ENCODE peak calls at places on chromosomes 6 and 20, in ten cellular contexts. F is HCT116; I is CD8-positive, alpha-beta T cell; H is choroid plexus epithelial cell; W is pancreas; X is AG04450; T is fibroblast of mammary gland; D is fibroblast of lung; C is fibroblast of pulmonary artery; B is Peyer's patch. A is an unnamed sample.

GRCh38 chr6:12656841-12657435 is 59.6 kb upstream of the PHACTR1 start:
- DNase-seq in F (no peak), I (no peak), H (no peak), W (no peak), X (no peak), T (no peak), D (no peak), C (no peak), B (no peak), A (no peak)

GRCh38 chr6:41011673-41012072 is 27.3 kb downstream of the UNC5CL start:
- DNase-seq in F (no peak), I (no peak), H (no peak), W (no peak), X (no peak), T (no peak), D (no peak), C (no peak), B (no peak), A (no peak)

GRCh38 chr6:151488226-151488625 is 5.6 kb upstream of the CCDC170 start:
- DNase-seq in F (no peak), I (no peak), H (no peak), W (no peak), X (no peak), T (peak), D (no peak), C (no peak), B (no peak), A (no peak)

GRCh38 chr20:39103732-39104131 is 141.6 kb downstream of the DHX35 start:
- DNase-seq in F (no peak), I (no peak), H (peak), W (no peak), X (no peak), T (peak), D (peak), C (peak), B (no peak), A (no peak)

GRCh38 chr20:35619196-35620095 is 3.8 kb downstream of the SPAG4 start:
- DNase-seq in F (peak), I (peak), H (peak), W (peak), X (peak), T (peak), D (peak), C (peak), B (peak), A (peak)

GRCh38 chr20:63441136-63441776 is 31.2 kb downstream of the KCNQ2 start:
- DNase-seq in F (no peak), I (peak), H (no peak), W (no peak), X (no peak), T (no peak), D (no peak), C (no peak), B (no peak), A (no peak)

GRCh38 chr20:46004813-46005505 is 3.7 kb upstream of the MMP9 start:
- DNase-seq in F (no peak), I (peak), H (no peak), W (no peak), X (no peak), T (no peak), D (no peak), C (no peak), B (no peak), A (no peak)

GRCh38 chr20:50824137-50824536 is 29.3 kb downstream of the BCAS4 start:
- DNase-seq in F (no peak), I (no peak), H (peak), W (no peak), X (peak), T (peak), D (peak), C (peak), B (no peak), A (peak)

GRCh38 chr20:34907616-34908469 is 31.4 kb downstream of the ACSS2 start:
- DNase-seq in F (peak), I (no peak), H (peak), W (no peak), X (peak), T (peak), D (peak), C (peak), B (no peak), A (peak)

GRCh38 chr6:80174931-80175572 is 68.6 kb downstream of the BCKDHB start:
- DNase-seq in F (no peak), I (no peak), H (peak), W (no peak), X (no peak), T (peak), D (peak), C (peak), B (no peak), A (peak)

GRCh38 chr6:43851204-43851855 is 81.3 kb downstream of the VEGFA start:
- DNase-seq in F (no peak), I (no peak), H (peak), W (no peak), X (no peak), T (peak), D (peak), C (peak), B (no peak), A (no peak)

GRCh38 chr20:52033313-52033712 is 158.3 kb downstream of the ZFP64 start:
- DNase-seq in F (no peak), I (no peak), H (peak), W (no peak), X (no peak), T (no peak), D (no peak), C (no peak), B (no peak), A (no peak)

GRCh38 chr6:37731888-37732287 is 34.2 kb upstream of the MDGA1 start:
- DNase-seq in F (no peak), I (peak), H (no peak), W (no peak), X (no peak), T (no peak), D (no peak), C (no peak), B (peak), A (no peak)

GRCh38 chr20:44419131-44419844 is 56.4 kb upstream of the TTPAL start:
- DNase-seq in F (no peak), I (no peak), H (no peak), W (no peak), X (no peak), T (peak), D (no peak), C (no peak), B (peak), A (no peak)

GRCh38 chr20:48411265-48411664 is 416.5 kb downstream of the PREX1 start:
- DNase-seq in F (no peak), I (no peak), H (no peak), W (no peak), X (no peak), T (no peak), D (no peak), C (no peak), B (no peak), A (no peak)

GRCh38 chr6:66725670-66726069 is 1018.6 kb upstream of the EYS start:
- DNase-seq in F (no peak), I (no peak), H (no peak), W (no peak), X (no peak), T (no peak), D (no peak), C (no peak), B (no peak), A (no peak)

GRCh38 chr20:51463560-51463959 is 79.0 kb downstream of the NFATC2 start:
- DNase-seq in F (no peak), I (no peak), H (no peak), W (no peak), X (no peak), T (no peak), D (no peak), C (no peak), B (no peak), A (no peak)

GRCh38 chr6:14118444-14118843 is 872 bp downstream of the CD83 start:
- DNase-seq in F (no peak), I (no peak), H (no peak), W (no peak), X (no peak), T (no peak), D (no peak), C (no peak), B (no peak), A (no peak)

GRCh38 chr6:167152858-167153257 is 4.9 kb downstream of the GPR31 start:
- DNase-seq in F (no peak), I (no peak), H (no peak), W (no peak), X (no peak), T (no peak), D (no peak), C (no peak), B (no peak), A (no peak)

GRCh38 chr6:46015119-46015968 is at the start of gene CLIC5:
- DNase-seq in F (no peak), I (peak), H (no peak), W (peak), X (no peak), T (no peak), D (no peak), C (no peak), B (peak), A (no peak)

GRCh38 chr6:98984102-98984501 is 36.4 kb upstream of the FBXL4 start:
- DNase-seq in F (no peak), I (no peak), H (no peak), W (no peak), X (no peak), T (no peak), D (no peak), C (no peak), B (no peak), A (no peak)

GRCh38 chr6:20401403-20402180 is at the start of gene E2F3:
- DNase-seq in F (peak), I (peak), H (peak), W (peak), X (peak), T (peak), D (peak), C (peak), B (peak), A (peak)

GRCh38 chr6:75376347-75377024 is 91.9 kb upstream of the TMEM30A start:
- DNase-seq in F (no peak), I (no peak), H (peak), W (no peak), X (no peak), T (peak), D (no peak), C (peak), B (no peak), A (no peak)

GRCh38 chr6:30881987-30882763 is 2.1 kb upstream of the DDR1 start:
- DNase-seq in F (no peak), I (no peak), H (peak), W (no peak), X (peak), T (peak), D (peak), C (peak), B (peak), A (peak)

GRCh38 chr20:49278817-49279676 is 1.2 kb upstream of the ZNFX1 start:
- DNase-seq in F (no peak), I (peak), H (peak), W (no peak), X (no peak), T (peak), D (no peak), C (no peak), B (no peak), A (no peak)

GRCh38 chr6:65786815-65787214 is 79.8 kb upstream of the EYS start:
- DNase-seq in F (no peak), I (no peak), H (no peak), W (peak), X (no peak), T (no peak), D (no peak), C (no peak), B (no peak), A (no peak)

GRCh38 chr6:85580878-85581267 is 12.8 kb downstream of the SNX14 start:
- DNase-seq in F (no peak), I (no peak), H (peak), W (no peak), X (no peak), T (peak), D (peak), C (peak), B (no peak), A (no peak)
- H3K4me3 ChIP-seq in F (peak), I (no peak), H (no peak), W (no peak), X (no peak), T (no peak), D (no peak), C (no peak), B (no peak), A (no peak)

GRCh38 chr6:70166088-70166958 is 136.6 kb downstream of the COL9A1 start:
- DNase-seq in F (peak), I (peak), H (peak), W (peak), X (peak), T (peak), D (peak), C (peak), B (peak), A (no peak)
- H3K4me3 ChIP-seq in F (no peak), I (no peak), H (no peak), W (no peak), X (no peak), T (no peak), D (no peak), C (peak), B (no peak), A (peak)

DNA sequence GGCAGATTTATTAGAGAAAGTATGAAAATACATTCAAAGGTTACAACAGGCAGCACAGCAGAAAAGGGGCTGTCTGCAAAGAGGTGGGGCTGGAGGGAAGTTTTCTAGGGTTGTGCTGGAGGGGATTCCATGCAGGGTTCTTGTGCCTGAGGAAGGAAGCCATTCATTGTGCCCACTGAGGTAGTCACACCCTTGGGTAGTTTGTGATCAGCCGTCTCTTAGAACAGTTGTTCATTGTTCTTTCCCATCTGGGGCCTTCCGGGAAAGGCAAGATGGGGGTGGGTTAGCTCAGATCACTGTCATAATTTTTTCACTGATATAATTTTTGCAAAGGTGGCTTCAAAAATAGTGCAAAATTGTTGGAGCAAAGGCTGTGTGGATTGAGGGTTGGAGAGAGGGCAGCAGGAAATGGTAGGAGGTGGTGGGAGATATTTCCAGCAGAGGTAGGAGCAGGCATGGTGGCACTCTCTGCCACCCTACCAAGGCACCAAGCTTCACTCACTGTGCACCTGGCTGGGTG is 80.5 kb upstream of the GPR6 start:
- DNase-seq in F (no peak), I (no peak), H (no peak), W (no peak), X (no peak), T (no peak), D (no peak), C (no peak), B (no peak), A (no peak)
- H3K4me3 ChIP-seq in F (no peak), I (no peak), H (no peak), W (no peak), X (no peak), T (no peak), D (no peak), C (no peak), B (no peak), A (no peak)

GRCh38 chr6:122063090-122063489 is 336.4 kb upstream of the HSF2 start:
- DNase-seq in F (no peak), I (no peak), H (no peak), W (no peak), X (no peak), T (no peak), D (no peak), C (no peak), B (no peak), A (no peak)

GRCh38 chr6:122069933-122070332 is 329.5 kb upstream of the HSF2 start:
- DNase-seq in F (no peak), I (no peak), H (no peak), W (no peak), X (no peak), T (peak), D (no peak), C (peak), B (no peak), A (no peak)

GRCh38 chr6:122063761-122064160 is 335.7 kb upstream of the HSF2 start:
- DNase-seq in F (no peak), I (no peak), H (no peak), W (no peak), X (no peak), T (no peak), D (no peak), C (no peak), B (no peak), A (no peak)

GRCh38 chr6:122068291-122068769 is 331.1 kb upstream of the HSF2 start:
- DNase-seq in F (no peak), I (no peak), H (peak), W (no peak), X (no peak), T (peak), D (no peak), C (no peak), B (no peak), A (peak)

GRCh38 chr6:122066200-122066599 is 333.3 kb upstream of the HSF2 start:
- DNase-seq in F (no peak), I (no peak), H (no peak), W (no peak), X (no peak), T (no peak), D (no peak), C (no peak), B (no peak), A (no peak)
- H3K4me3 ChIP-seq in F (no peak), I (no peak), H (no peak), W (no peak), X (no peak), T (no peak), D (no peak), C (no peak), B (no peak), A (no peak)

GRCh38 chr6:152637422-152638047 is 373 bp upstream of the SYNE1 start:
- DNase-seq in F (no peak), I (no peak), H (peak), W (no peak), X (no peak), T (no peak), D (peak), C (peak), B (no peak), A (no peak)
- H3K4me3 ChIP-seq in F (no peak), I (no peak), H (peak), W (peak), X (peak), T (peak), D (peak), C (peak), B (no peak), A (peak)

DNA sequence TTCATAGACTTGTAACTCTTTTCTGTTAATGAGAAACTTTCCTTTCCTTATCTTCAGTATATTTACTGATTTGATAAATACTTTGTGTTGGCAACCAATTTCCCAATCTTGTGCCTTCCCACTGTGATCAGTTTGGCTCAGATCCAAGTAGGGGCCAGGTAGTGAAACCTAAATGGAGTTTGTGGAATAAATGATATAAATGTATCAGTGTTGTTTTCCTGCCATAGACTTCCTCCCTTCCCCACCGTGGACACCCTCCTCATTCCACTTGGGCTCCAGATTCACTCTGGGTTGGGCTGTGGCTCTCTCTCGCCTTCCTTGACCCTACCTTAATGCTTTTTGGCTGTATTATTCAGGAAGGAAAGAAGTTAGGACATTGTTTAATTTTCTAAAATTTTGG is 1.3 kb downstream of the ZKSCAN3 start:
- DNase-seq in F (no peak), I (no peak), H (no peak), W (no peak), X (no peak), T (no peak), D (no peak), C (no peak), B (no peak), A (no peak)
- H3K4me3 ChIP-seq in F (peak), I (no peak), H (no peak), W (peak), X (no peak), T (no peak), D (peak), C (peak), B (no peak), A (no peak)

DNA sequence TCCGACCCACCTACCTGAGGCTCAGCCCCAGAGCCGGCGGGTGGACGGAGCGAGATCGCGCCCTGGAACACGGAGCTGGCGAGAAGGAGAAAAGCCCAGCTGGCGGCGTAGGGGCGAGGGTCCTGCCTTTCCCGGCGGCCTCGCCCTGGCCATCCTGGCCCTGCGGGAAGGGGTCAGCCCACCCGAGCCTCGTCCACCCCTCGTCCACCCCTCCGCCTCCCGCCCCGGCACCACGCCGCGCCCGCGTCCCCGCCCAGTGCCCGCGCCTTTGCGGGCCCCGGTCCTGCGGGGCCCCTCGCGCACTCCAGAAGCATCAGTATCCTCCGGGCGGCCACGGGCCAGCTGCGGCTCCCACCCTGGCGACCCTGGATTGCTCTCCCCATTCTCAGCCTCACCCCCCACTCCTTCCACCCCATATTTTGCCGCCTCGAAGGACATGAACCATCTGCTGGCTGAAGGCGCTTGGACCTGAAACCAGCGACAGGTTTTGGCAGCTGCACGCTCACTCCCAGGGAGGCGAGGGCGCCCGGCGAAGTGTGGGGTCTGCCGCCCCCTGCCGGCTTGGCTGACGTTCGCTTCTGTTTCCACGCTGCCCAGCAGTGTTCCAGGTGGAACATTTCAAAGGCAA is 65.1 kb downstream of the PLG start:
- DNase-seq in F (no peak), I (peak), H (peak), W (peak), X (no peak), T (peak), D (peak), C (peak), B (peak), A (no peak)
- H3K4me3 ChIP-seq in F (no peak), I (no peak), H (peak), W (peak), X (peak), T (peak), D (peak), C (peak), B (peak), A (peak)

GRCh38 chr20:20815711-20816455 is 103.4 kb upstream of the RALGAPA2 start:
- DNase-seq in F (no peak), I (no peak), H (no peak), W (no peak), X (no peak), T (no peak), D (no peak), C (no peak), B (no peak), A (no peak)
- H3K4me3 ChIP-seq in F (no peak), I (no peak), H (no peak), W (no peak), X (no peak), T (no peak), D (no peak), C (no peak), B (no peak), A (no peak)

A was measured in skeletal muscle cell.